ENCODE peak calls at places on chromosome 11, in nine cellular contexts. G is amygdala; C is activated naive CD4-positive, alpha-beta T cell; W is hypothalamus; Q is caudate nucleus; U is stimulated activated CD8-positive, alpha-beta memory T cell treated with anti-CD3 and anti-CD28 coated beads, Interleukin-4, amount 100 ng/mL, for 4 hours; E is fibroblast of lung; X is DMS153; A is memory B cell. N is an unnamed sample.

GRCh38 chr11:125167292-125167953 is 2.9 kb downstream of the PKNOX2 start:
- DNase-seq in G (no peak), C (no peak), W (peak), Q (no peak), U (no peak), E (peak), X (no peak), A (no peak), N (peak)

GRCh38 chr11:10236850-10237249 is 57.2 kb downstream of the SBF2 start:
- DNase-seq in G (no peak), C (no peak), W (no peak), Q (no peak), U (no peak), E (no peak), X (no peak), A (no peak), N (no peak)

GRCh38 chr11:7332451-7332850 is 80.7 kb downstream of the SYT9 start:
- DNase-seq in G (no peak), C (no peak), W (no peak), Q (no peak), U (no peak), E (no peak), X (no peak), A (no peak), N (no peak)

GRCh38 chr11:71452354-71453020 is 516 bp upstream of the NADSYN1 start:
- DNase-seq in G (no peak), C (peak), W (peak), Q (no peak), U (no peak), E (peak), X (peak), A (no peak), N (no peak)

GRCh38 chr11:18111005-18111404 is 5.1 kb upstream of the SAAL1 start:
- DNase-seq in G (no peak), C (no peak), W (no peak), Q (no peak), U (no peak), E (no peak), X (no peak), A (no peak), N (no peak)

GRCh38 chr11:88280673-88281316 is 56.7 kb downstream of the CTSC start:
- DNase-seq in G (no peak), C (no peak), W (no peak), Q (no peak), U (no peak), E (peak), X (no peak), A (no peak), N (no peak)

GRCh38 chr11:69638941-69639681 is 1.8 kb upstream of the CCND1 start:
- DNase-seq in G (no peak), C (no peak), W (peak), Q (no peak), U (no peak), E (peak), X (peak), A (no peak), N (peak)

GRCh38 chr11:68880851-68881250 is 22.8 kb downstream of the MRPL21 start:
- DNase-seq in G (no peak), C (no peak), W (no peak), Q (no peak), U (no peak), E (no peak), X (no peak), A (no peak), N (no peak)

GRCh38 chr11:15858881-15859280 is 497.5 kb downstream of the SOX6 start:
- DNase-seq in G (no peak), C (no peak), W (no peak), Q (no peak), U (no peak), E (no peak), X (no peak), A (no peak), N (no peak)

GRCh38 chr11:119912214-119912613 is 183.2 kb upstream of the NECTIN1 start:
- DNase-seq in G (no peak), C (no peak), W (no peak), Q (no peak), U (no peak), E (no peak), X (peak), A (no peak), N (no peak)

GRCh38 chr11:122422707-122423106 is 232.8 kb upstream of the UBASH3B start:
- DNase-seq in G (no peak), C (no peak), W (no peak), Q (no peak), U (no peak), E (peak), X (no peak), A (no peak), N (no peak)

GRCh38 chr11:121634889-121635288 is 182.1 kb upstream of the SORL1-AS1 start:
- DNase-seq in G (no peak), C (no peak), W (no peak), Q (no peak), U (no peak), E (peak), X (no peak), A (no peak), N (no peak)

GRCh38 chr11:133957926-133958325 is 1.2 kb upstream of the IGSF9B start:
- DNase-seq in G (no peak), C (no peak), W (no peak), Q (no peak), U (no peak), E (peak), X (peak), A (no peak), N (no peak)

GRCh38 chr11:63985812-63986155 is 454 bp upstream of the OTUB1 start:
- DNase-seq in G (no peak), C (peak), W (no peak), Q (no peak), U (no peak), E (no peak), X (no peak), A (peak), N (no peak)

GRCh38 chr11:108786281-108786990 is 121.6 kb downstream of the DDX10 start:
- DNase-seq in G (no peak), C (no peak), W (no peak), Q (no peak), U (no peak), E (no peak), X (peak), A (no peak), N (no peak)

GRCh38 chr11:119509277-119509841 is 86.4 kb upstream of the THY1 start:
- DNase-seq in G (no peak), C (no peak), W (no peak), Q (no peak), U (no peak), E (peak), X (no peak), A (no peak), N (no peak)

GRCh38 chr11:75453916-75454655 is 21.1 kb upstream of the KLHL35 start:
- DNase-seq in G (no peak), C (no peak), W (no peak), Q (no peak), U (no peak), E (peak), X (no peak), A (no peak), N (no peak)

GRCh38 chr11:74311352-74311926 is at the start of gene P4HA3:
- DNase-seq in G (no peak), C (no peak), W (no peak), Q (no peak), U (no peak), E (peak), X (no peak), A (peak), N (peak)

GRCh38 chr11:126378763-126379162 is 23.3 kb downstream of the ST3GAL4 start:
- DNase-seq in G (no peak), C (no peak), W (no peak), Q (no peak), U (no peak), E (no peak), X (no peak), A (no peak), N (no peak)

GRCh38 chr11:117179048-117179999 is 781 bp downstream of the SIDT2 start:
- DNase-seq in G (no peak), C (peak), W (no peak), Q (no peak), U (no peak), E (peak), X (peak), A (peak), N (no peak)

GRCh38 chr11:34161812-34162506 is 56.5 kb downstream of the NAT10 start:
- DNase-seq in G (no peak), C (no peak), W (no peak), Q (no peak), U (peak), E (peak), X (no peak), A (no peak), N (no peak)

GRCh38 chr11:58561394-58562102 is 14.1 kb downstream of the LPXN start:
- DNase-seq in G (no peak), C (no peak), W (peak), Q (no peak), U (no peak), E (no peak), X (no peak), A (no peak), N (no peak)

GRCh38 chr11:116828632-116829524 is 829 bp upstream of the APOC3 start:
- DNase-seq in G (no peak), C (no peak), W (no peak), Q (no peak), U (no peak), E (no peak), X (no peak), A (no peak), N (no peak)

GRCh38 chr11:61730222-61730994 is 22.0 kb upstream of the MYRF start:
- DNase-seq in G (no peak), C (no peak), W (no peak), Q (no peak), U (no peak), E (no peak), X (peak), A (no peak), N (no peak)

GRCh38 chr11:12800032-12800671 is 125.9 kb downstream of the TEAD1 start:
- DNase-seq in G (no peak), C (no peak), W (no peak), Q (no peak), U (no peak), E (peak), X (peak), A (no peak), N (no peak)

GRCh38 chr11:72001255-72001654 is 2.5 kb downstream of the IL18BP start:
- DNase-seq in G (no peak), C (no peak), W (no peak), Q (no peak), U (no peak), E (no peak), X (no peak), A (no peak), N (no peak)

GRCh38 chr11:76738618-76739220 is 44.4 kb upstream of the TSKU start:
- DNase-seq in G (no peak), C (no peak), W (no peak), Q (no peak), U (no peak), E (no peak), X (no peak), A (no peak), N (no peak)

GRCh38 chr11:95279921-95280861 is 49.2 kb upstream of the SESN3 start:
- DNase-seq in G (peak), C (no peak), W (peak), Q (peak), U (no peak), E (peak), X (no peak), A (no peak), N (no peak)

GRCh38 chr11:71488086-71488967 is 35.3 kb downstream of the NADSYN1 start:
- DNase-seq in G (no peak), C (no peak), W (no peak), Q (no peak), U (no peak), E (peak), X (no peak), A (no peak), N (peak)

GRCh38 chr11:96342131-96342970 is 644 bp downstream of the MAML2 start:
- DNase-seq in G (no peak), C (no peak), W (no peak), Q (no peak), U (no peak), E (peak), X (no peak), A (no peak), N (no peak)

GRCh38 chr11:66555416-66555815 is 8.7 kb downstream of the ACTN3 start:
- DNase-seq in G (no peak), C (no peak), W (no peak), Q (no peak), U (no peak), E (no peak), X (no peak), A (no peak), N (no peak)

GRCh38 chr11:114040706-114041211 is 18.8 kb upstream of the ZBTB16 start:
- DNase-seq in G (no peak), C (no peak), W (no peak), Q (no peak), U (no peak), E (peak), X (no peak), A (no peak), N (no peak)

GRCh38 chr11:96015911-96016565 is 92.1 kb upstream of the MTMR2 start:
- DNase-seq in G (no peak), C (no peak), W (no peak), Q (no peak), U (no peak), E (no peak), X (no peak), A (no peak), N (no peak)

N was measured in sciatic nerve.